ENCODE peak calls at places on chromosomes 16 and 17, in eight cellular contexts. T, A, N, S, U, G, J and H are unnamed samples.

GRCh38 chr17:62680541-62681052 is 53.1 kb downstream of the MRC2 start:
- DNase-seq in G (no peak), N (no peak), T (no peak), J (no peak), U (no peak), A (peak; percentile 36), S (no peak), H (no peak)

GRCh38 chr16:74035816-74036215 is 260.8 kb upstream of the PSMD7 start:
- DNase-seq in G (peak; percentile 7), J (peak; percentile 1), A (no peak), U (peak; percentile 6), N (peak; percentile 49), T (no peak), S (peak; percentile 17), H (no peak)

GRCh38 chr17:49333806-49334205 is 28.2 kb downstream of the ZNF652 start:
- DNase-seq in A (no peak), S (no peak), T (peak; percentile 37), G (no peak), N (no peak), U (no peak), J (peak; percentile 18), H (no peak)

GRCh38 chr17:4598776-4599504 is 14.6 kb downstream of the SMTNL2 start:
- DNase-seq in U (peak; percentile 94), A (peak; percentile 39), T (peak; percentile 86), J (peak; percentile 92), G (no peak), S (no peak), N (no peak), H (no peak)

GRCh38 chr16:8785408-8785807 is 12.0 kb downstream of the TMEM186 start:
- DNase-seq in G (no peak), A (no peak), T (no peak), U (no peak), S (no peak), N (no peak), J (no peak), H (no peak)

GRCh38 chr16:82045471-82046178 is 10.6 kb downstream of the HSD17B2 start:
- DNase-seq in G (no peak), U (no peak), J (no peak), N (no peak), A (no peak), T (no peak), S (no peak), H (no peak)

GRCh38 chr17:21214015-21214776 is at the start of gene TMEM11:
- DNase-seq in J (peak; percentile 97), N (peak; percentile 98), S (peak; percentile 94), U (peak; percentile 97), G (peak; percentile 79), T (peak; percentile 93), A (peak; percentile 94), H (peak; percentile 96)

GRCh38 chr17:63961355-63962207 is 11.1 kb downstream of the SCN4A start:
- DNase-seq in J (peak; percentile 80), A (peak; percentile 56), N (peak; percentile 99), U (peak; percentile 90), T (peak; percentile 63), S (peak; percentile 83), G (peak; percentile 92), H (no peak)

GRCh38 chr16:7332611-7333010 is at the start of gene RBFOX1:
- DNase-seq in J (no peak), G (no peak), A (no peak), T (no peak), S (no peak), U (no peak), N (no peak), H (no peak)

GRCh38 chr17:2701996-2702741 is 9.4 kb downstream of the CLUH start:
- DNase-seq in T (no peak), N (peak; percentile 50), A (no peak), S (no peak), U (no peak), G (no peak), J (no peak), H (no peak)

GRCh38 chr16:69514366-69514765 is 51.4 kb upstream of the NFAT5 start:
- DNase-seq in S (no peak), J (no peak), T (no peak), N (no peak), A (no peak), G (no peak), U (no peak), H (no peak)

GRCh38 chr17:1713878-1714487 is 3.8 kb upstream of the TLCD2 start:
- DNase-seq in G (peak; percentile 64), N (peak; percentile 92), U (peak; percentile 61), A (peak; percentile 65), S (peak; percentile 77), J (peak; percentile 58), T (peak; percentile 52), H (peak; percentile 66)

GRCh38 chr17:45316271-45317112 is at the start of gene MAP3K14:
- DNase-seq in T (peak; percentile 66), U (peak; percentile 82), S (no peak), N (peak; percentile 79), J (peak; percentile 78), G (no peak), A (peak; percentile 71), H (peak; percentile 38)
- TF ChIP-seq CTCF in T (no peak), U (peak; percentile 22), S (peak; percentile 20), N (no peak), J (peak; percentile 2), G (no peak), A (no peak), H (no peak)

DNA sequence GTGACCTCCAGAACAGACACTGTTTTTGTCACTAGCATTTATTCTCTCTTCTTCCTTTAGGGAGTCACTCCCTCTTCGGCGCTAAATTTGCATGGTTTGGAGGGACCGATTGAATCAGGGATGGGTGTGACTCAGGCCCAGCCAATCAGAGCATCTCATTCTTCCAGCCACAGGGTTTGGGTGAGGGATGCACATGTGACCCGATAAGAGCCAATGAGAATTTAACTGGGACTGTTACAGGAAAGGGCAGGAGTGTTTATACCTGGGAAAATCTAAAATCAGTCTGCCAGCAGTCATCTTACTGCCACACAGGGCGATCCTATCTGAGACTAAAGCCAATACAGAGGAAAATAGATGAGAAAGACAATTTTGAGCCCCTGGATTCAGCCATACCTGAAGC is 351.2 kb upstream of the ERCC4 start:
- DNase-seq in A (no peak), T (no peak), G (no peak), U (no peak), S (no peak), N (peak; percentile 20), J (no peak), H (no peak)
- TF ChIP-seq CTCF in A (no peak), T (no peak), G (no peak), U (no peak), S (no peak), N (no peak), J (no peak), H (no peak)

GRCh38 chr17:39153541-39154111 is 2.2 kb upstream of the PLXDC1 start:
- DNase-seq in T (peak; percentile 94), G (peak; percentile 69), J (peak; percentile 89), A (peak; percentile 92), N (peak; percentile 78), U (peak; percentile 89), S (peak; percentile 94), H (no peak)
- TF ChIP-seq CTCF in T (peak; percentile 42), G (no peak), J (peak; percentile 31), A (no peak), N (no peak), U (peak; percentile 17), S (no peak), H (peak; percentile 3)

GRCh38 chr17:18981642-18982424 is 22.7 kb downstream of the FAM83G start:
- DNase-seq in S (peak; percentile 82), G (peak; percentile 31), J (peak; percentile 51), N (no peak), A (peak; percentile 97), U (peak; percentile 57), T (peak; percentile 64), H (no peak)
- TF ChIP-seq CTCF in S (no peak), G (no peak), J (no peak), N (no peak), A (no peak), U (no peak), T (no peak), H (no peak)

GRCh38 chr16:49464877-49465504 is 91.4 kb downstream of the C16orf78 start:
- DNase-seq in S (no peak), N (peak; percentile 75), G (no peak), U (no peak), T (no peak), J (no peak), A (no peak), H (no peak)
- TF ChIP-seq CTCF in S (no peak), N (peak; percentile 87), G (peak; percentile 81), U (peak; percentile 34), T (peak; percentile 16), J (peak; percentile 21), A (peak; percentile 8), H (peak; percentile 7)

DNA sequence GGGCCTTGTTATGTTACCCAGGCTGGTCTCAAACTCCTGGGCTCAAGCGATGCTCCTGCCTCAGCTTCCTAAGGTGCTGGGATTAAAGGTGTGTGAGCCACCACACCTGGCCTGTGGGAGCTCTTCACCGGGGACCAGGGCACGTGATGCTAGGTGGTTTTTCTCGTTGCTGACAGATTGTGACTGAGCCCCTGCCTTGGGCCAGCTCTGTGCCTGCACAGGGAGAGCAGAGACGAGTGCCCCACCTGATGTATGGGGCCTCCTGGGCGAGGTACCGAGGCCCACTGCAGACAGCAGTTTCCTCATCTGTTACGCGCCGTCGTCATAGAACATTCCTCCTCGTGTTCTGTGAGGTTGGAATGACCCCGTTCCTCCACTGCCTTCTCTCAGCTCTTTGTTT is 280.7 kb downstream of the CPPED1 start:
- DNase-seq in A (no peak), N (no peak), J (no peak), G (no peak), T (no peak), U (no peak), S (no peak), H (no peak)
- TF ChIP-seq CTCF in A (no peak), N (no peak), J (no peak), G (no peak), T (no peak), U (no peak), S (no peak), H (no peak)

DNA sequence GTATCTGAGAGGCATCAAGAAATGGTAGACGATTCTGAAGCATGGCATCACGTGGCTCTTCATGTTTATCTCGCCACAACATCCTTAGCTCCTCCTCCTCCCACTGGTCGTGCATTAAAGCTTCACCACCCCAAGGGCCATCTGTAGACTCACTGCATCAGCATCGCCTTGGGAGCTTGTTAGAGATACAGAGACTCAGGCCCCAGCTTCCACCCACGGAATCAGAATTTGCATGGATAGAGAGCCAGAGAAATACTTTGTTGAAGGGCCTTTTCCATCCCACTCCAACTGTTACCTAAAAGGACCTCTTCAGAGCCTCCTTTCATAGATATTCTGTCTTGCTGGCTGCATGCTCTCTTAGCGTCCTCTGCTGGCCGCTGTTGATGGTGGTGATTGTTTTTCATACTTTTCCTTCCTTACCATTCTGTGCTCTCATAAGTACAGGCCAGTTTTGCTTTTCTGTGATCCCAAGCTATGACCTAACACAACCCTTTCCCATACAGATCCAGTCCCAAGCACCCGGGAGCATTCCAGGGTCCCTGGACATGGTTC is 1049.4 kb upstream of the EEF2KMT start:
- DNase-seq in N (peak; percentile 50), S (no peak), J (no peak), T (no peak), G (no peak), U (no peak), A (no peak), H (no peak)
- TF ChIP-seq CTCF in N (peak; percentile 70), S (no peak), J (no peak), T (no peak), G (no peak), U (no peak), A (no peak), H (no peak)